ENCODE peak calls at places on chromosome 14, in seven cellular contexts. P is uterus, T is IMR-90, K is neural progenitor cell, Y is fibroblast of lung, W is fibroblast of mammary gland, D is ascending aorta. V is an unnamed sample.

GRCh38 chr14:88346048-88346639 is 23.1 kb upstream of the KCNK10 start:
- DNase-seq in Y (no peak), D (no peak), W (no peak), T (no peak), K (no peak), P (no peak), V (no peak)

GRCh38 chr14:70987042-70987441 is 79.8 kb downstream of the PCNX1 start:
- DNase-seq in Y (no peak), K (no peak), P (no peak), T (peak; percentile 4), D (no peak), W (no peak), V (peak; percentile 30)

GRCh38 chr14:37466003-37466622 is 128.9 kb downstream of the FOXA1 start:
- DNase-seq in K (no peak), T (no peak), D (no peak), P (no peak), W (no peak), Y (no peak), V (no peak)

GRCh38 chr14:77498120-77498979 is at the start of gene ISM2:
- DNase-seq in K (peak; percentile 80), D (peak; percentile 66), Y (peak; percentile 12), W (peak; percentile 21), T (peak; percentile 28), P (peak; percentile 27), V (peak; percentile 19)

GRCh38 chr14:91796622-91797347 is 64.9 kb upstream of the CATSPERB start:
- DNase-seq in T (peak; percentile 28), D (no peak), Y (peak; percentile 19), W (peak; percentile 59), K (no peak), P (no peak), V (peak; percentile 14)

GRCh38 chr14:70934502-70935134 is 27.4 kb downstream of the PCNX1 start:
- DNase-seq in Y (peak; percentile 71), P (no peak), D (no peak), W (peak; percentile 65), T (peak; percentile 71), K (no peak), V (peak; percentile 68)

GRCh38 chr14:93536945-93537344 is 106.2 kb downstream of the UNC79 start:
- DNase-seq in T (no peak), K (peak; percentile 68), W (peak; percentile 31), Y (no peak), D (no peak), P (no peak), V (peak; percentile 13)

GRCh38 chr14:34030864-34031263 is 80.0 kb upstream of the EGLN3 start:
- DNase-seq in P (peak; percentile 72), W (peak; percentile 98), T (peak; percentile 35), Y (peak; percentile 95), D (no peak), K (no peak), V (peak; percentile 91)

GRCh38 chr14:34436118-34436905 is 25.7 kb downstream of the SPTSSA start:
- DNase-seq in D (no peak), W (peak; percentile 83), T (peak; percentile 87), P (no peak), Y (peak; percentile 75), K (no peak), V (peak; percentile 66)

GRCh38 chr14:83828406-83828805 is 1701.5 kb upstream of the FLRT2 start:
- DNase-seq in W (no peak), D (no peak), K (no peak), T (peak; percentile 55), Y (peak; percentile 1), P (no peak), V (no peak)

GRCh38 chr14:89767861-89768268 is 186.7 kb downstream of the EFCAB11 start:
- DNase-seq in K (peak; percentile 62), W (peak; percentile 70), T (peak; percentile 63), Y (peak; percentile 69), P (no peak), D (no peak), V (peak; percentile 78)

GRCh38 chr14:61132336-61132735 is 148.8 kb downstream of the TMEM30B start:
- DNase-seq in T (peak; percentile 62), Y (no peak), P (no peak), D (no peak), K (no peak), W (no peak), V (peak; percentile 21)

GRCh38 chr14:91149462-91149861 is 35.6 kb downstream of the DGLUCY start:
- DNase-seq in D (peak; percentile 82), W (peak; percentile 100), Y (peak; percentile 100), K (no peak), P (peak; percentile 66), T (peak; percentile 100), V (peak; percentile 98)

GRCh38 chr14:105400016-105400415 is 1.7 kb downstream of the TEX22 start:
- DNase-seq in T (no peak), Y (no peak), W (no peak), P (no peak), D (no peak), K (no peak), V (no peak)

GRCh38 chr14:52918486-52918885 is 32.4 kb downstream of the FERMT2 start:
- DNase-seq in Y (peak; percentile 49), T (peak; percentile 81), D (no peak), W (peak; percentile 78), P (no peak), K (no peak), V (peak; percentile 93)

GRCh38 chr14:61573748-61574513 is 121.4 kb upstream of the HIF1A start:
- DNase-seq in T (peak; percentile 73), W (peak; percentile 73), P (no peak), D (no peak), K (no peak), Y (no peak), V (peak; percentile 65)

GRCh38 chr14:60968099-60968498 is 12.8 kb downstream of the TRMT5 start:
- DNase-seq in K (no peak), D (no peak), P (no peak), W (no peak), Y (no peak), T (no peak), V (no peak)

GRCh38 chr14:71320734-71321555 is 413.7 kb downstream of the PCNX1 start:
- DNase-seq in K (peak; percentile 87), D (peak; percentile 84), P (peak; percentile 68), Y (peak; percentile 63), W (peak; percentile 39), T (peak; percentile 69), V (peak; percentile 71)

GRCh38 chr14:89533761-89534160 is 116.7 kb upstream of the FOXN3 start:
- DNase-seq in K (no peak), D (peak; percentile 19), Y (no peak), T (no peak), P (no peak), W (no peak), V (no peak)

GRCh38 chr14:90132821-90133570 is 71.2 kb downstream of the KCNK13 start:
- DNase-seq in W (no peak), P (no peak), D (no peak), K (no peak), Y (no peak), T (peak; percentile 26), V (no peak)

GRCh38 chr14:102170061-102170460 is 30.4 kb downstream of the WDR20 start:
- DNase-seq in P (no peak), K (no peak), W (no peak), T (no peak), D (no peak), Y (no peak), V (no peak)

GRCh38 chr14:54486685-54487084 is 2.1 kb downstream of the GMFB start:
- DNase-seq in T (no peak), K (no peak), W (no peak), Y (peak; percentile 13), D (no peak), P (no peak), V (peak; percentile 24)
- H3K4me3 ChIP-seq in T (no peak overlapping the region), K (no peak overlapping the region), W (no peak overlapping the region), Y (peak overlapping the region; percentile 5), D (no peak overlapping the region), P (no peak overlapping the region), V (no peak overlapping the region)

GRCh38 chr14:56676042-56676441 is 96.4 kb downstream of the TMEM260 start:
- DNase-seq in T (no peak), W (no peak), K (no peak), P (no peak), Y (no peak), D (no peak), V (no peak)
- TF ChIP-seq CTCF in T (no peak), W (no peak), K (no peak), P (no peak), Y (no peak), D (no peak), V (no peak)

DNA sequence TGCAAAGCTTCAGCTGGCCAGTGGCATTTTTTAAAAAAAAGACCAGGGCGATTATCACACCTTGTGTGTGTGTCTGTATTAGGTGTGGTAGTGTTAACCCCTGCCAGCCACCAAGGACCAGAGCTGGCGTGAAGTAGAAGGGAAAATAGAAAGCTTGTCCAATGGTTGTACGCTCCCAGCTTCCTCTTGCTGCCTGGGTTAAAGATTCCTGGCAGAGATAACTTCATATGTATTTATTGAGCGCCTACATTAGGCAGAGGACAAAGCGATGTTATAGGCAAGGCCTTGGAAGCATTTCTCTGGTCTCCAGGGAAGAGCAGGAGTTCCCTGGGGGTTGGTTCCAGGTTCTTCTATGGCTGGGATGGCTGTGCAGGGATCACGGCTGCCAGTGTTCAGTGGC is 3.2 kb downstream of the JDP2 start:
- DNase-seq in T (no peak), Y (no peak), P (no peak), K (no peak), D (no peak), W (no peak), V (no peak)
- H3K4me3 ChIP-seq in T (no peak overlapping the region), Y (peak overlapping the region; percentile 78), P (no peak overlapping the region), K (no peak overlapping the region), D (peak overlapping the region; percentile 81), W (peak overlapping the region; percentile 4), V (no peak overlapping the region)

DNA sequence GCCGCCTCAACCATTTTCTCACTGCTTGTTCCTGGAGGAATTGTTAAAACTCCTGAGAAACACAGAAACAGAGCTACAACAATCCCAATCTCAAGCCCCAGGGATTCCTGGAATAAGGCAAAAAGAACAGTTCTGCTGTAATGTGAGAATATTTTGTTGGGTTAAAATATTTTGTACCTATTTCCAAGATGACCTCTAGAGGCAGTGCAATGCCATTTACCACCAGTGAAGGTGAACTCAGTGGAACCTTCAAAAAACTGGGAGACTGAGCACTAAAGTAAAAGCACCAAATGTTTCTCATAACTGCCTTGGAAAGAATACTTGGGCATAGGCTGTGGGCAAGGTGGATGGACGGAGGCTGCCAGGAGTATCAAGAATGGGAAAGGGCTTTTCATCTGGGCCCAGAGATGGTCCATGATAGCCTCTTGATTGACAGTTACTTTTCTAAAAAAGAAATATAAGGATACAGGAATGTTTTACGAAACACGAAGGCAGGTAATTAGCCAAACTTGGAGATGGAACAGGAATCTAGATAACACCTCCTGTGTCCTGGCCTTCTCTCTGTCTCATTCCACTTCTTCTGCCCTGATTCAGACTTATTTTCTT is 334.0 kb upstream of the FLRT2 start:
- DNase-seq in P (no peak), D (no peak), T (peak; percentile 11), W (peak; percentile 32), K (peak; percentile 7), Y (peak; percentile 25), V (peak; percentile 33)
- TF ChIP-seq CTCF in P (no peak), D (peak; percentile 45), T (peak; percentile 55), W (peak; percentile 74), K (peak; percentile 64), Y (peak; percentile 44), V (peak; percentile 61)

GRCh38 chr14:47044841-47045240 is 393.3 kb upstream of the RPL10L start:
- DNase-seq in T (no peak), Y (no peak), W (no peak), P (no peak), D (no peak), K (peak; percentile 58), V (no peak)

GRCh38 chr14:47040490-47040889 is 388.9 kb upstream of the RPL10L start:
- DNase-seq in T (no peak), W (peak; percentile 0), Y (no peak), D (no peak), K (peak; percentile 50), P (no peak), V (no peak)

GRCh38 chr14:47039336-47039735 is 387.8 kb upstream of the RPL10L start:
- DNase-seq in W (no peak), T (no peak), D (no peak), Y (no peak), K (no peak), P (no peak), V (no peak)
- H3K4me3 ChIP-seq in W (no peak overlapping the region), T (no peak overlapping the region), D (no peak overlapping the region), Y (no peak overlapping the region), K (no peak overlapping the region), P (no peak overlapping the region), V (no peak overlapping the region)